ENCODE peak calls at places on chromosomes 7 and 10, in four cellular contexts. D is cardiac fibroblast, V is BE2C, O is PC-3. M is an unnamed sample.

GRCh38 chr7:107596881-107597581 is 17.0 kb downstream of the BCAP29 start:
- DNase-seq in D (peak), V (no peak), O (no peak), M (no peak)

GRCh38 chr7:68929712-68930395 is 668.4 kb upstream of the AUTS2 start:
- DNase-seq in D (peak), V (no peak), O (no peak), M (peak)

GRCh38 chr10:35422236-35422635 is 85.9 kb downstream of the CCNY start:
- DNase-seq in D (no peak), V (no peak), O (peak), M (peak)

GRCh38 chr10:69403519-69403918 is 13.2 kb downstream of the TACR2 start:
- DNase-seq in D (peak), V (no peak), O (peak), M (peak)

GRCh38 chr10:110032801-110033723 is 25.3 kb downstream of the ADD3 start:
- DNase-seq in D (peak), V (peak), O (no peak), M (peak)

GRCh38 chr10:28839600-28840007 is 162.3 kb downstream of the BAMBI start:
- DNase-seq in D (peak), V (peak), O (no peak), M (peak)

GRCh38 chr7:93046641-93047040 is 71.1 kb downstream of the SAMD9 start:
- DNase-seq in D (no peak), V (no peak), O (peak), M (no peak)

GRCh38 chr7:96121752-96122151 is 200.1 kb downstream of the SLC25A13 start:
- DNase-seq in D (no peak), V (no peak), O (no peak), M (no peak)

GRCh38 chr7:29764227-29764626 is 42.1 kb upstream of the WIPF3 start:
- DNase-seq in D (no peak), V (no peak), O (peak), M (no peak)

GRCh38 chr10:132407846-132408278 is 10.9 kb downstream of the PWWP2B start:
- DNase-seq in D (peak), V (no peak), O (peak), M (no peak)

GRCh38 chr7:95688931-95689453 is 83.4 kb upstream of the DYNC1I1 start:
- DNase-seq in D (peak), V (no peak), O (peak), M (no peak)

GRCh38 chr7:67210567-67210966 is 213.9 kb downstream of the TYW1 start:
- DNase-seq in D (no peak), V (no peak), O (no peak), M (no peak)

GRCh38 chr7:98420966-98421612 is 20.2 kb upstream of the BAIAP2L1 start:
- DNase-seq in D (peak), V (peak), O (peak), M (no peak)

GRCh38 chr7:101017099-101017777 is 2.6 kb upstream of the MUC17 start:
- DNase-seq in D (peak), V (peak), O (peak), M (peak)

GRCh38 chr10:81405399-81405798 is 469.6 kb upstream of the NRG3 start:
- DNase-seq in D (no peak), V (no peak), O (no peak), M (no peak)

GRCh38 chr10:3292601-3293000 is 120.0 kb upstream of the PITRM1 start:
- DNase-seq in D (no peak), V (no peak), O (no peak), M (no peak)

GRCh38 chr10:46106410-46107255 is 60.6 kb upstream of the MSMB start:
- DNase-seq in D (peak), V (peak), O (peak), M (peak)

GRCh38 chr10:79336276-79336675 is 11.0 kb upstream of the PPIF start:
- DNase-seq in D (no peak), V (no peak), O (no peak), M (no peak)

GRCh38 chr7:142562688-142563087 is 186.6 kb upstream of the PRSS1 start:
- DNase-seq in D (no peak), V (no peak), O (no peak), M (no peak)

GRCh38 chr10:102672822-102673200 is 28.5 kb downstream of the TRIM8 start:
- DNase-seq in D (no peak), V (no peak), O (no peak), M (no peak)

GRCh38 chr7:97079300-97079699 is 38.2 kb upstream of the SDHAF3 start:
- DNase-seq in D (no peak), V (no peak), O (no peak), M (no peak)

GRCh38 chr7:110801502-110801901 is 289.4 kb upstream of the LRRN3 start:
- DNase-seq in D (no peak), V (no peak), O (no peak), M (no peak)

DNA sequence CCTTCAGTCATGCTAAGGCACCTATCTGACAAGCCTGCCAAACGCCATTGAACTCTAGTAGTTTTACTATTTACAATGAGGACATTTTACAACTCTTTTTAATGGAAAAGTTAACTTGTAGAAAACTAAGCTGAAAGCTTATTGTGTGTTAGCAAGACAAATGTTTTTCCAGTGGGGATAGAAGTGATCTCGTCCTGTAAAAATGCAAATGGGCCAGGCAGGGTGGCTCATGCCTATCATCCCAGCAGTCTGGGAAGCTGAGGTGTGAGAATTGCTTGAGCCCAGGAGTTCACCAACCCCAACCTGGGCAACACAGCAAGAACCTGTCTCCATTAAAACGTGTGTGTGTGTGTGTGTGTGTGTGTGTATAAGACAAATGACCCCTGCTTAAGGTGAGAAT is 1.2 kb upstream of the VOPP1 start:
- DNase-seq in D (peak), V (no peak), O (peak), M (peak)
- H3K4me3 ChIP-seq in D (no peak), V (no peak), O (peak), M (no peak)

GRCh38 chr7:74029094-74029785 is 1.3 kb downstream of the ELN start:
- DNase-seq in D (no peak), V (peak), O (no peak), M (no peak)
- H3K4me3 ChIP-seq in D (no peak), V (peak), O (no peak), M (peak)

DNA sequence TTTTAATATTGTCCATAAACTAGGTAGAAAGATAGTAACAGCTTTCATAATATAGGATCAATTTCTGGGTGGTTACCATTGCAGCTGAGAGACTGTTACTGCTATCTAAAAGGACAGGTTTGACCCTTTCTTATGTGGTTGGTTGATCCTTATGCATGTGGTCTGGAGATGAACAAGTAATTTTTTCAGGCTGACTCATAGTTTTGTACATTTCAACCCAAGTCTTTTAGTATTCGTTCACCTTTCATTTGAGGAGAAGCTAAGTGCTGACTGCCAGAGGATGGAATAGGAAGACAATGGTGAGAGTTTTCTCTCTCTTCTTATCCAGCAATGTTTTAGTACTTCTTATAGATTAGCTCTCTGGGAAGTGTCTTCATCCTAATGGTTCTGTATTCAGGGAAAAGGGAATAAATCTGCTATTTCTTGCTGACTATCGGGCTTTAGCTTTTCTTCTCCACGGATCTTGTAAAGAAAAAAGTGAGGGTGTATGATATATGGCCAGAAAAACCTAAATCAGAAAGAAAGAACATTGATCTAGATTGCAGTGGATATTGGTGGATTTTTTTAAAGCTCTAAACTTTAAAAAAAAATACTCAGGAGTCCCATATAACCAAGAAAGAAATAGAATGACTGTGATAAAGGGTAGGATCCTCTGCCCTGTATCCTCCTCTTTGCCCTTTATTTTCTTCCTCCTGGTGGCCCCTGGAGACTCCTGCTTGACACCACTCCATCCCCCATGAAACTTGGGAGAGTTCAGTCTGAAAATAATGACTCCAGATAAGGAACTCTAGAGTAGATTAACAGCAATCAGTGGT is 88.0 kb downstream of the CPED1 start:
- DNase-seq in D (peak), V (no peak), O (peak), M (peak)
- H3K4me3 ChIP-seq in D (no peak), V (no peak), O (peak), M (peak)

GRCh38 chr10:127976286-127976685 is 69.4 kb downstream of the PTPRE start:
- DNase-seq in D (peak), V (no peak), O (no peak), M (no peak)

GRCh38 chr10:127978481-127978880 is 71.6 kb downstream of the PTPRE start:
- DNase-seq in D (no peak), V (no peak), O (no peak), M (no peak)

GRCh38 chr10:127976701-127977367 is 69.9 kb downstream of the PTPRE start:
- DNase-seq in D (no peak), V (no peak), O (no peak), M (no peak)

GRCh38 chr10:127979017-127979416 is 72.1 kb downstream of the PTPRE start:
- DNase-seq in D (peak), V (no peak), O (no peak), M (no peak)

DNA sequence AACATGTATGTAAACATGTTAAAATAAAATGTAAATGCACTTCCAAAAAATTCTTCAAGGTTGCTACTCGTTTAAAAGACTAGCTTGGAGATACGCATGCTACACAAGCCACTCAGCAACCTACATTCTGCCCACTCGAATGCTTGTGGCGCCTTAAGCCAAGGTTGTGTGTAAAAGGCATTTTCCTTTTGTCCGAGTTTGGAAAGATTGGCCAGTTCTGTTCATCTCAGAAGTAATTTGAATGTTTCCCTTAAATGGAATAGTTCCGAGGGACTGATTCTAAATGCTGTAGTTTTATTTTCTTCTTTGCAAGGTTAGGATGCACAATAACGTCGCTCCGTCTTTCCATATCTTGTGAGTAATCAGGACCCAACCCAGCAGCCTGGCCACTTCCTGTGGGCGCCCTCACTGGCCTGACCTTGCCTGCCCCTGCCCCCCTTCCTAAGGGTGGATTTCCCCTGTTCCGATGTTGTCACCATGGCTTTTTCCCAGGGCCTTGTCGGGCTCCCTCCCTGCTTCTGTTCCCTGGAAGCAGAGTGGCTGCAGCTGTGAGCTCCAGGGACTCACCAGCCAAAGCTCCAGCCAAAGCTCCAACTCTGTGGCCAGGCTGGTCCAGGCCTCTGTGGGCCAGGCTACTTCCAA is 70.6 kb downstream of the PTPRE start:
- DNase-seq in D (peak), V (no peak), O (peak), M (peak)
- H3K4me3 ChIP-seq in D (peak), V (no peak), O (no peak), M (no peak)

GRCh38 chr7:134425777-134426176 is 33.1 kb downstream of the AKR1B1 start:
- DNase-seq in D (no peak), V (no peak), O (no peak), M (no peak)
- H3K4me3 ChIP-seq in D (no peak), V (no peak), O (no peak), M (no peak)

DNA sequence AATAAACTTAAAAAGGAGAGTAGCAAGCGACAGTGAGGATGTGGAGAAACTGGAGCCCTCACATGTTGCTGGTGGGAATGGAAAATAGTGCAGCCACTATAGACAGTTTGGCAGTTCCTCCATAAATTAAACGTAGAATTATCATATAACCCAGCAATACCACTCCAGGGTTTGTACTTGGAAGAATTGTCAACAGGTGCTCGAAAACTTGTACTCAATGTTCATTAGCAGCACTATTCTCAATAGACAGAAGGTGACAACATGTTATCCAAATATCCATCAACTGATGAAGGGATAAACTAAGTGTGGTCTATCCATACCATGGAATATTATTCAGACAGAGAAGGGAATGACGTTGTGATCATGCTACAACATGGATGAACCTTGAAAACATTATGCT is 71.9 kb downstream of the GALNT11 start:
- DNase-seq in D (no peak), V (no peak), O (no peak), M (no peak)
- H3K4me3 ChIP-seq in D (no peak), V (no peak), O (no peak), M (no peak)

GRCh38 chr10:72952189-72952900 is 2.3 kb downstream of the PLA2G12B start:
- DNase-seq in D (no peak), V (no peak), O (peak), M (no peak)

GRCh38 chr10:72954230-72954595 is 393 bp downstream of the PLA2G12B start:
- DNase-seq in D (no peak), V (no peak), O (no peak), M (no peak)

GRCh38 chr10:72953687-72954086 is 919 bp downstream of the PLA2G12B start:
- DNase-seq in D (no peak), V (no peak), O (no peak), M (no peak)

GRCh38 chr10:72952901-72953223 is 1.7 kb downstream of the PLA2G12B start:
- DNase-seq in D (no peak), V (no peak), O (peak), M (no peak)

DNA sequence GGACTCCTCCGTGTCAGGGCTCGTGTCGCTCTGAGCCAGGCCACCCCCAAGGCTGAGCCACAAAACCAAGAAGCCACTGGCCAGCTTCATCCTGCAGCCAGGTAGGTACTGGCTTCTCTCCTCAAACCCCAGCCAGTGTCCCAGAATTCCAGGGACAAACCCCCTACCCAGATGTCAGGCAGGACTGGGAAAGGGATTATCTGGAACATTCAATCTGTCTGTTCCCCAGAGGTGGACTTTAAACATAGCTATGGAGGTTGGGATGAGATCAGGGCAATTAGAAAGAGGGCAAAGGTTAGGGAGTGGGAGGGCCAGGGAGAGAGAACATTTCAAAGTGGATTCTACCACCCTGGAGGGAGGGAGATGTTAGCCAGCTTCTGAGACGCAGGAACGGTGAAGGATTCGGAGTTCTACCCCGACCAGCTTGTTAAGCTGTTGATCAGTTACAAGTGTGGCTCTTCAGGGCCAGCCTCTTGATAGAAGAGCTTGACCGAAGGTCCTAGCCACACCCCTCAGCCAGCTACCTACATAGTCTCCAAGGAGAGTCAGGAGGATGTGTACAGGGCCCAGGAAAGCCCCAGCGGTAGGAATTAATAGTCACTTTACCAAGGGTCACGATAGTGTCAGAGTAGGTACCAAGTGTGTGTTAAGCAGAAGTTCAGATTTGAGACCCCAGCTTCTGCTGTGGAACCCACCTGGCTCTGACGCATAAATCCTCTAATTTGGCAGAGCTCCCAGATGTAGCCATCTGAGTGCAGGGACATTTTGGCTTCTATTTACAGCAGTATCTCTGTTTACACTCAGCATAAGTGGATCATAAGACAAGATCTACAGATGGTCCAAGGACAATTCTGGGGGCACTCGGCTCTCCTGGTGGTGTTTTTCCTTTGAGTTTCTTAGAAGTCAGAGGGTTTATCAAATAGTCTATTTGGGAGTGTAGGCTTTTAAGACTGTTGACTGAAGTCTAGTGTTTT is at the start of gene PLA2G12B:
- DNase-seq in D (no peak), V (peak), O (no peak), M (no peak)
- H3K4me3 ChIP-seq in D (no peak), V (no peak), O (no peak), M (no peak)

GRCh38 chr10:76035728-76036409 is 604.4 kb downstream of the LRMDA start:
- DNase-seq in D (no peak), V (no peak), O (no peak), M (no peak)
- H3K4me3 ChIP-seq in D (no peak), V (peak), O (peak), M (no peak)

DNA sequence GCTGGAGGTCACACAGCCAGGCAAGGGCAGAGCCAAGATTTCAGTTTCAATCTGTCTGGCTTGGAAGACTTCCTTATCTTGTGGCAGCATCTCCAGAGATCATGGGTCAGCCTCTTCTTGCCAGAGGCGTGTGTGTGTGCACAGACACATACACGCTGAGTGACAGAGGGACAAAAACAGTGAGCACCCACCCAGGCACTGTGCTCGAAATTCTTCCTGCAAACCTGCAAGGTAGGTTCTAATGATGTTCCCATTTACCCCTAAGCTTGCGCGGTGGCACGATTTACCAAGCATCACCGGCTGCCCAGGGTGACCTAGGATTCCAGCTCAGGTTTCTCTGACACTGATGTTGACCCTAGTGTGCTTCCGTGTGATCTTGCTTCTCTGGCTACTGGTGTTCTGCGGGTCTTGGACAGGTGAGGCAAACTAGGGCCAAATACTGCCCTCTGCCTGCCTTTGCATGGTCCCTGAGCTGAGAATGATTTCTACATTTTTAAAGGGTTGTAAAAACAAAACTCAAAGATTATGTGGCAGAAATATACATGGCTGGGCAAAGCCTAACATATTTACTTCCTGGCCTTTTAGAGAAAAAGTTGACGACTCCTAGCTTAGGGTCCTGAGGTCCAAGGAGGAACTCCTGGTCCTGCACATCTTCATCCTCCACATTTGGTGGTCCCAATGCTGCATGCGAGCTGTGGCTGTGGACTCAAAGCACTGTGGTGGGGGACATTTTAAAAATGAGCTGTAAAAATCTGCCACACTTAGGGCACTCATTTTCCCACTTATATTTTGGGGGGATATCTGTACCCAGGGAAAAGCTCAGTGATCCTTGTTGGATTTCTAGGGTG is 268.5 kb downstream of the RPS24 start:
- DNase-seq in D (no peak), V (no peak), O (peak), M (no peak)
- H3K4me3 ChIP-seq in D (no peak), V (peak), O (peak), M (no peak)

M was measured in fibroblast of the aortic adventitia.